ENCODE peak calls at places on chromosome 16, in four cellular contexts. W is transverse colon, R is A549, V is GM12865. J is an unnamed sample.

GRCh38 chr16:1812732-1813163 is 13.9 kb downstream of the HAGH start:
- DNase-seq in V (peak; percentile 35), W (peak; percentile 68), R (peak; percentile 80), J (no peak)

GRCh38 chr16:6643083-6643686 is 689.5 kb upstream of the RBFOX1 start:
- DNase-seq in R (peak; percentile 45), V (peak; percentile 50), W (peak; percentile 49), J (peak; percentile 22)

GRCh38 chr16:67672739-67673662 is 6.4 kb downstream of the C16orf86 start:
- DNase-seq in W (peak; percentile 79), V (peak; percentile 80), R (peak; percentile 58), J (peak; percentile 84)

GRCh38 chr16:24915576-24915975 is 69.8 kb downstream of the SLC5A11 start:
- DNase-seq in V (no peak), R (no peak), W (no peak), J (no peak)

GRCh38 chr16:2236362-2237075 is at the start of gene DNASE1L2:
- DNase-seq in W (no peak), V (no peak), R (peak; percentile 52), J (no peak)

GRCh38 chr16:24683847-24684493 is 45.5 kb upstream of the TNRC6A start:
- DNase-seq in R (no peak), W (no peak), V (no peak), J (no peak)

GRCh38 chr16:81455720-81456494 is 11.3 kb downstream of the CMIP start:
- DNase-seq in V (no peak), R (no peak), W (no peak), J (no peak)

GRCh38 chr16:87806608-87807546 is 41.1 kb upstream of the KLHDC4 start:
- DNase-seq in R (peak; percentile 85), V (peak; percentile 61), W (peak; percentile 62), J (no peak)

GRCh38 chr16:85522842-85523601 is 90.1 kb upstream of the GSE1 start:
- DNase-seq in W (peak; percentile 46), V (no peak), R (no peak), J (no peak)

GRCh38 chr16:15618392-15618791 is 24.6 kb downstream of the MARF1 start:
- DNase-seq in W (no peak), V (no peak), R (no peak), J (no peak)

GRCh38 chr16:86643661-86644060 is 65.3 kb downstream of the FOXL1 start:
- DNase-seq in V (no peak), R (no peak), W (no peak), J (no peak)

GRCh38 chr16:74868501-74868900 is 93.9 kb upstream of the FA2H start:
- DNase-seq in R (no peak), V (no peak), W (no peak), J (no peak)

GRCh38 chr16:88533945-88534641 is 36.1 kb upstream of the ZC3H18 start:
- DNase-seq in V (peak; percentile 88), W (peak; percentile 84), R (peak; percentile 76), J (peak; percentile 96)

GRCh38 chr16:86881118-86881510 is 302.8 kb downstream of the FOXL1 start:
- DNase-seq in R (no peak), W (no peak), V (no peak), J (no peak)

GRCh38 chr16:86575754-86576557 is 2.4 kb upstream of the FOXL1 start:
- DNase-seq in R (peak; percentile 76), W (peak; percentile 60), V (peak; percentile 20), J (peak; percentile 65)

GRCh38 chr16:16025214-16025968 is 76.0 kb downstream of the ABCC1 start:
- DNase-seq in R (peak; percentile 64), V (peak; percentile 86), W (no peak), J (peak; percentile 80)

GRCh38 chr16:57084257-57084770 is 8.1 kb upstream of the CPNE2 start:
- DNase-seq in W (peak; percentile 72), R (peak; percentile 81), V (peak; percentile 86), J (peak; percentile 88)

GRCh38 chr16:46812781-46813555 is 18.0 kb downstream of the C16orf87 start:
- DNase-seq in W (no peak), V (peak; percentile 34), R (no peak), J (no peak)

GRCh38 chr16:87584271-87584670 is 18.0 kb upstream of the JPH3 start:
- DNase-seq in V (no peak), R (no peak), W (no peak), J (no peak)

GRCh38 chr16:89269805-89270665 is 52.5 kb downstream of the ZNF778 start:
- DNase-seq in R (no peak), W (no peak), V (no peak), J (no peak)

GRCh38 chr16:73713817-73714495 is 582.7 kb upstream of the PSMD7 start:
- DNase-seq in R (peak; percentile 29), V (no peak), W (peak; percentile 23), J (no peak)

GRCh38 chr16:85503642-85504224 is 109.4 kb upstream of the GSE1 start:
- DNase-seq in V (no peak), W (no peak), R (no peak), J (no peak)

GRCh38 chr16:89359296-89360147 is 130.8 kb downstream of the ANKRD11 start:
- DNase-seq in V (no peak), R (no peak), W (no peak), J (no peak)

GRCh38 chr16:75081179-75081859 is 35.3 kb downstream of the LDHD start:
- DNase-seq in R (no peak), W (no peak), V (peak; percentile 47), J (no peak)

GRCh38 chr16:30104492-30104891 is 8.5 kb upstream of the YPEL3 start:
- DNase-seq in W (peak; percentile 29), R (no peak), V (no peak), J (no peak)

GRCh38 chr16:30108059-30108855 is 5.1 kb downstream of the GDPD3 start:
- DNase-seq in W (no peak), R (no peak), V (no peak), J (no peak)

DNA sequence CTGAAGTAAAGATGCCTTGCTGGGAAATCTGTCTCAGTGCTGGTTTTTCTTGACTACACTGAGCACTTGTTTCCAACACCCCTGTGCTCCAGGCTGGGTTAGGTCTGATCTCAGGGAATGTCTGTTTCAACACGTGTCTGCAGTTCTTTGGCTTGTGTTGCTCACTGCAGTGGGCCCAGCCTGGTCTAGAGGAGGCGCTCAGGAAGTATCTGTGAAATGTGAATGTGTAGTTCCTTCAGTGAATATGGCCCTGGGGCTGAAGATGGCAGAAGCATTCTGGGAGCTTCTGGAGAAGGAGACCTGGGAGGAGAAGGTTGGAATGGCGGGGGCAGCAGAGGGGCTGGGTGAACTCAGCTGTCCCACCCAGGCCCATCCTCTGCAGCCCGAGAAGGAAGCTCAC is 8.1 kb upstream of the YPEL3 start:
- DNase-seq in V (no peak), W (no peak), R (no peak), J (no peak)
- TF ChIP-seq CTCF in V (no peak), W (no peak), R (no peak), J (no peak)

GRCh38 chr16:55471448-55472097 is 7.4 kb upstream of the MMP2 start:
- DNase-seq in R (peak; percentile 55), W (no peak), V (peak; percentile 52), J (no peak)
- TF ChIP-seq CTCF in R (no peak), W (no peak), V (no peak), J (no peak)

GRCh38 chr16:66548868-66549267 is 1.1 kb downstream of the TK2 start:
- DNase-seq in W (no peak), V (no peak), R (no peak), J (no peak)

GRCh38 chr16:66547101-66547989 is 2.6 kb downstream of the TK2 start:
- DNase-seq in V (no peak), W (no peak), R (no peak), J (no peak)

GRCh38 chr16:66551362-66551761 is 1.0 kb upstream of the CKLF start:
- DNase-seq in V (peak; percentile 36), W (peak; percentile 60), R (peak; percentile 74), J (peak; percentile 53)

GRCh38 chr16:66548068-66548467 is 1.9 kb downstream of the TK2 start:
- DNase-seq in V (no peak), R (no peak), W (no peak), J (no peak)

GRCh38 chr16:66549284-66550131 is at the start of gene TK2:
- DNase-seq in V (peak; percentile 47), W (peak; percentile 71), R (no peak), J (peak; percentile 81)
- TF ChIP-seq CTCF in V (no peak), W (peak; percentile 35), R (peak; percentile 17), J (peak; percentile 34)

GRCh38 chr16:52580488-52580887 is 33.5 kb upstream of the TOX3 start:
- DNase-seq in W (no peak), V (no peak), R (no peak), J (no peak)

GRCh38 chr16:52578829-52579193 is 31.9 kb upstream of the TOX3 start:
- DNase-seq in R (no peak), V (no peak), W (no peak), J (no peak)

GRCh38 chr16:52584354-52584840 is 37.5 kb upstream of the TOX3 start:
- DNase-seq in W (no peak), R (no peak), V (no peak), J (no peak)

GRCh38 chr16:52578007-52578828 is 31.3 kb upstream of the TOX3 start:
- DNase-seq in V (no peak), R (peak; percentile 61), W (no peak), J (no peak)

DNA sequence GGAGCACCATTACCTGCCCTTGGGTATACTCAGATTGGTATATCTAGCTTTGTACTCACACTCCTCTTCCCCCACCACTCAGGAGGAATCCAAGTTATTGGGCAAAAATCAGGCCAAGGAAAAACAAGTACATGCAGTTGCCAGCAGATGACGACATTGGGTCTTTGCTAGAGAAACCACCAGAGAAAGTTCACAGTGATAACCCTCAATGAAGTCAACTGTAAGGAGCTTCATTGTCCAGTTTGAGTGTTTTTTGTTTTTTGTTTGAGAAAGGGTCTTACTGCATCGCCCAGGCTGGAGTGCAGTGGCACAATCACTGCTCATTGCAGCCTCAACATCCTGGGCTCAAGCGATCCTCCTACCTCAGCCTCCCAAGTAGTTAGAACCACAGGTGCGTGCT is 34.6 kb upstream of the TOX3 start:
- DNase-seq in V (no peak), W (no peak), R (peak; percentile 48), J (no peak)
- TF ChIP-seq CTCF in V (peak; percentile 29), W (no peak), R (no peak), J (no peak)

GRCh38 chr16:11313493-11314308 is 31.6 kb upstream of the RMI2 start:
- DNase-seq in R (no peak), W (no peak), V (no peak), J (no peak)

GRCh38 chr16:11314309-11314894 is 30.9 kb upstream of the RMI2 start:
- DNase-seq in V (no peak), R (no peak), W (no peak), J (no peak)

GRCh38 chr16:11316331-11317015 is 28.8 kb upstream of the RMI2 start:
- DNase-seq in V (no peak), R (no peak), W (no peak), J (no peak)

GRCh38 chr16:11312718-11313492 is 31.8 kb upstream of the PRM1 start:
- DNase-seq in V (no peak), R (peak; percentile 31), W (peak; percentile 64), J (no peak)

DNA sequence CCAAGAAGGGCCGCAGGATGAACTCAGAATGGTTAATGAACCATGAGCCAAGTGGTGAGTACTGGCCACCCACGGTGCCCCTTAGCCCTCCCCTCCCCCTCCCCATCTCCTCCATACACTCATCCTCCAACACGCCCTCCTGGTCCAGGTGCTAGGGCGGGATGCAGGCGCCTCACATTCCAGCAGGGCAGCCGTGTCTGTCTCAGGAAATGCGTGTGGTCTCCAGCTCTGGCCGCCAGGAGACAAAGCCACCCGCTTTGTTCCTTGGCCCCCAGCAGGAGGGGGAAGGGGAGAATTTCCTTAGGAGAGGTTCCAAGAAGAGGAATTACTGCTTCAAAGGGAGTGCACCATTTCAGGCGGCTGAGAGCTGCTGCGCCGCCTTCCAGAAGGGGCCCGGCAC is 29.8 kb upstream of the RMI2 start:
- DNase-seq in V (no peak), W (no peak), R (peak; percentile 38), J (no peak)
- TF ChIP-seq CTCF in V (no peak), W (no peak), R (no peak), J (no peak)